ENCODE peak calls at places on chromosomes 2 and 18, in ten cellular contexts. A, B, H, R, V, G, F, T, E and I are unnamed samples.

GRCh38 chr2:184596819-184597411 is 1.4 kb upstream of the ZNF804A start:
- DNase-seq in A (no peak), F (no peak), V (no peak), H (peak; percentile 92), E (peak; percentile 24), B (no peak), R (no peak), T (no peak), G (no peak), I (no peak)

GRCh38 chr18:70491734-70492348 is 203.0 kb downstream of the SOCS6 start:
- DNase-seq in B (peak; percentile 70), R (peak; percentile 52), G (peak; percentile 34), H (peak; percentile 65), E (peak; percentile 39), T (peak; percentile 8), V (peak; percentile 17), A (peak; percentile 6), F (peak; percentile 69), I (peak; percentile 63)

GRCh38 chr18:62797329-62797728 is 82.0 kb downstream of the PHLPP1 start:
- DNase-seq in H (no peak), A (no peak), G (no peak), T (no peak), B (no peak), F (no peak), E (no peak), R (no peak), V (no peak), I (no peak)

GRCh38 chr2:215059724-215060123 is 78.7 kb downstream of the ABCA12 start:
- DNase-seq in B (no peak), G (no peak), H (peak; percentile 2), T (no peak), F (no peak), E (no peak), A (no peak), V (no peak), R (no peak), I (no peak)

GRCh38 chr2:182672471-182673165 is 43.4 kb upstream of the DNAJC10 start:
- DNase-seq in H (peak; percentile 89), B (no peak), A (no peak), V (no peak), E (peak; percentile 31), R (no peak), G (no peak), F (no peak), T (no peak), I (no peak)

GRCh38 chr2:118706371-118706770 is 141.1 kb downstream of the EN1 start:
- DNase-seq in H (no peak), V (no peak), F (no peak), E (no peak), B (no peak), R (no peak), A (no peak), G (no peak), T (no peak), I (no peak)

GRCh38 chr2:177169810-177170514 is 42.6 kb upstream of the HNRNPA3 start:
- DNase-seq in A (no peak), F (no peak), R (peak; percentile 48), G (no peak), B (no peak), H (no peak), V (no peak), E (no peak), T (no peak), I (no peak)

GRCh38 chr2:46935071-46935470 is 19.5 kb upstream of the MCFD2 start:
- DNase-seq in A (no peak), V (no peak), G (no peak), F (no peak), H (no peak), R (no peak), E (no peak), T (no peak), B (no peak), I (no peak)

GRCh38 chr2:63819256-63819655 is 22.4 kb upstream of the UGP2 start:
- DNase-seq in E (no peak), G (no peak), T (no peak), B (no peak), R (no peak), V (no peak), F (no peak), A (no peak), H (no peak), I (no peak)

GRCh38 chr2:1586946-1587840 is 157.1 kb downstream of the PXDN start:
- DNase-seq in R (no peak), A (no peak), G (no peak), E (no peak), H (no peak), T (no peak), V (no peak), B (no peak), F (no peak), I (no peak)

GRCh38 chr2:27498975-27499374 is 2.3 kb downstream of the GCKR start:
- DNase-seq in R (no peak), G (no peak), B (no peak), T (no peak), H (no peak), E (no peak), A (no peak), V (no peak), F (no peak), I (no peak)

GRCh38 chr18:23827681-23828080 is 138.4 kb downstream of the LAMA3 start:
- DNase-seq in A (no peak), E (no peak), G (no peak), R (no peak), B (no peak), H (peak; percentile 64), T (no peak), F (no peak), V (no peak), I (no peak)

GRCh38 chr2:45860136-45861106 is 208.9 kb downstream of the PRKCE start:
- DNase-seq in R (no peak), V (peak; percentile 6), G (peak; percentile 8), E (peak; percentile 65), T (peak; percentile 38), A (peak; percentile 66), F (peak; percentile 82), H (peak; percentile 26), B (peak; percentile 59), I (peak; percentile 40)

GRCh38 chr2:144890828-144891227 is 370.9 kb upstream of the ZEB2 start:
- DNase-seq in R (no peak), F (no peak), V (no peak), T (no peak), G (no peak), E (peak; percentile 17), H (peak; percentile 57), A (no peak), B (no peak), I (no peak)

GRCh38 chr18:79449551-79450288 is 54.0 kb downstream of the NFATC1 start:
- DNase-seq in A (no peak), F (no peak), R (no peak), G (no peak), B (no peak), T (no peak), H (no peak), V (no peak), E (no peak), I (no peak)

GRCh38 chr18:62080172-62080571 is 106.7 kb downstream of the PIGN start:
- DNase-seq in G (no peak), T (no peak), H (no peak), F (no peak), B (no peak), E (no peak), A (no peak), V (no peak), R (no peak), I (no peak)

GRCh38 chr18:21194871-21195771 is 46.9 kb upstream of the GREB1L start:
- DNase-seq in B (no peak), G (no peak), V (peak; percentile 13), E (peak; percentile 58), R (peak; percentile 44), A (no peak), F (no peak), T (no peak), H (peak; percentile 70), I (peak; percentile 26)

GRCh38 chr2:30522421-30522820 is 75.4 kb downstream of the LCLAT1 start:
- DNase-seq in G (no peak), E (no peak), T (no peak), V (no peak), H (no peak), F (no peak), B (no peak), R (no peak), A (no peak), I (no peak)